ENCODE peak calls at places on chromosome 5, in four cellular contexts. J is CD4-positive, alpha-beta memory T cell; V is HuH-7.5; C is T-helper 1 cell. B is an unnamed sample.

GRCh38 chr5:173643964-173644363 is 27.5 kb upstream of the BOD1 start:
- DNase-seq in J (no peak), V (no peak), C (no peak), B (no peak)

GRCh38 chr5:14272548-14273205 is 129.5 kb downstream of the TRIO start:
- DNase-seq in J (no peak), V (no peak), C (no peak), B (no peak)

GRCh38 chr5:132110930-132111329 is 37.3 kb downstream of the CSF2 start:
- DNase-seq in J (no peak), V (no peak), C (no peak), B (no peak)

GRCh38 chr5:97121848-97122247 is 20.6 kb downstream of the LIX1 start:
- DNase-seq in J (no peak), V (no peak), C (no peak), B (no peak)

GRCh38 chr5:41527201-41527779 is 16.9 kb upstream of the PLCXD3 start:
- DNase-seq in J (no peak), V (no peak), C (no peak), B (no peak)

GRCh38 chr5:65262094-65262493 is 219.6 kb downstream of the ADAMTS6 start:
- DNase-seq in J (no peak), V (no peak), C (no peak), B (no peak)

GRCh38 chr5:134917070-134917831 is 12.3 kb downstream of the PCBD2 start:
- DNase-seq in J (no peak), V (no peak), C (no peak), B (no peak)

GRCh38 chr5:107104040-107104773 is 566.5 kb downstream of the EFNA5 start:
- DNase-seq in J (no peak), V (no peak), C (no peak), B (no peak)

GRCh38 chr5:45696206-45696836 is at the start of gene HCN1:
- DNase-seq in J (no peak), V (peak; percentile 31), C (no peak), B (no peak)

GRCh38 chr5:115440782-115441451 is 103.7 kb downstream of the FEM1C start:
- DNase-seq in J (no peak), V (no peak), C (no peak), B (no peak)

GRCh38 chr5:52989781-52990530 is 804 bp downstream of the ITGA2 start:
- DNase-seq in J (peak; percentile 20), V (peak; percentile 15), C (peak; percentile 8), B (peak; percentile 18)

GRCh38 chr5:156479864-156480263 is 152.9 kb downstream of the SGCD start:
- DNase-seq in J (no peak), V (no peak), C (no peak), B (no peak)

GRCh38 chr5:41368158-41368557 is 142.2 kb downstream of the PLCXD3 start:
- DNase-seq in J (no peak), V (no peak), C (no peak), B (no peak)

GRCh38 chr5:107853696-107854095 is 183.0 kb upstream of the EFNA5 start:
- DNase-seq in J (no peak), V (no peak), C (no peak), B (no peak)

GRCh38 chr5:1028481-1029269 is 20.1 kb downstream of the NKD2 start:
- DNase-seq in J (no peak), V (no peak), C (no peak), B (no peak)

GRCh38 chr5:945691-946541 is 53.2 kb downstream of the TRIP13 start:
- DNase-seq in J (no peak), V (no peak), C (no peak), B (no peak)

GRCh38 chr5:164355267-164355830 is 849.9 kb downstream of the MAT2B start:
- DNase-seq in J (no peak), V (no peak), C (no peak), B (no peak)

GRCh38 chr5:128681096-128681495 is 143.1 kb upstream of the FBN2 start:
- DNase-seq in J (no peak), V (no peak), C (no peak), B (no peak)

GRCh38 chr5:775960-776861 is 8.3 kb downstream of the ZDHHC11B start:
- DNase-seq in J (no peak), V (peak; percentile 3), C (no peak), B (no peak)

GRCh38 chr5:143594913-143595818 is 191.7 kb upstream of the NR3C1 start:
- DNase-seq in J (no peak), V (no peak), C (no peak), B (no peak)

GRCh38 chr5:154189256-154189818 is 1.2 kb upstream of the GALNT10 start:
- DNase-seq in J (no peak), V (no peak), C (no peak), B (no peak)

GRCh38 chr5:7329712-7330111 is 66.2 kb upstream of the ADCY2 start:
- DNase-seq in J (no peak), V (no peak), C (no peak), B (no peak)

GRCh38 chr5:22835630-22836029 is 17.5 kb downstream of the CDH12 start:
- DNase-seq in J (no peak), V (no peak), C (no peak), B (no peak)

GRCh38 chr5:106423109-106423897 is 1247.4 kb downstream of the EFNA5 start:
- DNase-seq in J (no peak), V (no peak), C (no peak), B (no peak)

GRCh38 chr5:10352404-10353240 is 873 bp upstream of the MARCHF6 start:
- DNase-seq in J (no peak), V (no peak), C (no peak), B (no peak)

GRCh38 chr5:143316844-143317631 is 86.4 kb downstream of the NR3C1 start:
- DNase-seq in J (no peak), V (no peak), C (no peak), B (no peak)

GRCh38 chr5:36944607-36945225 is 68.1 kb downstream of the NIPBL start:
- DNase-seq in J (peak; percentile 53), V (no peak), C (no peak), B (no peak)

GRCh38 chr5:124888050-124888506 is 141.6 kb upstream of the ZNF608 start:
- DNase-seq in J (no peak), V (peak; percentile 65), C (no peak), B (no peak)

GRCh38 chr5:95812100-95812472 is 10.4 kb downstream of the GLRX start:
- DNase-seq in J (no peak), V (no peak), C (no peak), B (no peak)

GRCh38 chr5:83767409-83767992 is 46.8 kb upstream of the HAPLN1 start:
- DNase-seq in J (no peak), V (no peak), C (no peak), B (no peak)

GRCh38 chr5:145510769-145511168 is 324.4 kb downstream of the PRELID2 start:
- DNase-seq in J (no peak), V (no peak), C (no peak), B (no peak)

GRCh38 chr5:74633710-74634109 is 6.8 kb downstream of the ENC1 start:
- DNase-seq in J (no peak), V (no peak), C (no peak), B (no peak)

GRCh38 chr5:153783278-153783677 is 255.4 kb downstream of the FAM114A2 start:
- DNase-seq in J (no peak), V (no peak), C (no peak), B (no peak)

GRCh38 chr5:10695055-10695649 is 65.9 kb downstream of the DAP start:
- DNase-seq in J (no peak), V (peak; percentile 51), C (no peak), B (no peak)

GRCh38 chr5:76867827-76868693 is 18.2 kb downstream of the S100Z start:
- DNase-seq in J (peak; percentile 63), V (peak; percentile 43), C (peak; percentile 31), B (peak; percentile 38)

GRCh38 chr5:133460172-133460758 is 152.1 kb downstream of the FSTL4 start:
- DNase-seq in J (no peak), V (peak; percentile 29), C (no peak), B (no peak)